ENCODE peak calls at places on chromosomes 7 and 10, in eight cellular contexts. Z is fibroblast of lung, J is Panc1, S is H1, A is HCT116, K is OCI-LY7, U is body of pancreas, V is stomach. W is an unnamed sample. For H3K9me3 and H3K4me1, the result is how much of the 10 kb centered on the place peaks cover.

GRCh38 chr10:132152896-132153580 is 33.7 kb upstream of the DPYSL4 start:
- DNase-seq in Z (no peak), J (no peak), S (no peak), A (no peak), K (no peak), U (no peak), V (no peak), W (no peak)

GRCh38 chr7:55409474-55410225 is 44.5 kb downstream of the LANCL2 start:
- DNase-seq in Z (no peak), J (no peak), S (no peak), A (no peak), K (no peak), U (no peak), V (no peak), W (no peak)

GRCh38 chr7:141696386-141696785 is 5.6 kb downstream of the DENND11 start:
- DNase-seq in Z (no peak), J (no peak), S (no peak), A (no peak), K (no peak), U (no peak), V (no peak), W (no peak)

GRCh38 chr7:103132995-103133688 is 15.8 kb downstream of the NAPEPLD start:
- DNase-seq in Z (no peak), J (no peak), S (no peak), A (no peak), K (no peak), U (no peak), V (no peak), W (no peak)

GRCh38 chr10:110560012-110560411 is 7.5 kb upstream of the SMC3 start:
- DNase-seq in Z (no peak), J (no peak), S (no peak), A (no peak), K (no peak), U (no peak), V (no peak), W (no peak)

GRCh38 chr7:69780377-69780776 is 182.1 kb downstream of the AUTS2 start:
- DNase-seq in Z (peak), J (no peak), S (no peak), A (no peak), K (no peak), U (no peak), V (no peak), W (peak)

GRCh38 chr10:132421377-132422168 is 24.6 kb downstream of the PWWP2B start:
- DNase-seq in Z (peak), J (no peak), S (no peak), A (no peak), K (peak), U (peak), V (peak), W (peak)

GRCh38 chr10:124222298-124223000 is 129.1 kb upstream of the CHST15 start:
- DNase-seq in Z (no peak), J (no peak), S (no peak), A (no peak), K (peak), U (no peak), V (no peak), W (peak)

GRCh38 chr10:102172288-102172687 is 20.1 kb downstream of the NOLC1 start:
- DNase-seq in Z (no peak), J (no peak), S (no peak), A (no peak), K (no peak), U (no peak), V (no peak), W (no peak)

GRCh38 chr7:94996331-94996730 is 88.9 kb downstream of the PPP1R9A start:
- DNase-seq in Z (peak), J (no peak), S (no peak), A (no peak), K (no peak), U (no peak), V (no peak), W (no peak)

GRCh38 chr7:138324905-138325304 is 135.2 kb upstream of the TRIM24 start:
- DNase-seq in Z (no peak), J (no peak), S (no peak), A (no peak), K (no peak), U (no peak), V (no peak), W (no peak)

GRCh38 chr7:20798081-20798693 is 11.5 kb upstream of the SP8 start:
- DNase-seq in Z (peak), J (no peak), S (peak), A (peak), K (no peak), U (peak), V (peak), W (peak)

GRCh38 chr10:11177926-11178453 is 160.3 kb downstream of the CELF2 start:
- DNase-seq in Z (peak), J (no peak), S (no peak), A (no peak), K (no peak), U (no peak), V (no peak), W (no peak)

GRCh38 chr10:80529604-80530003 is 8.1 kb upstream of the SH2D4B start:
- DNase-seq in Z (no peak), J (no peak), S (no peak), A (no peak), K (no peak), U (peak), V (no peak), W (no peak)

GRCh38 chr10:100656479-100656878 is 88.9 kb upstream of the PAX2 start:
- DNase-seq in Z (no peak), J (no peak), S (peak), A (no peak), K (no peak), U (peak), V (no peak), W (peak)

GRCh38 chr10:122307669-122308486 is 36.8 kb downstream of the BTBD16 start:
- DNase-seq in Z (peak), J (peak), S (no peak), A (peak), K (peak), U (peak), V (no peak), W (peak)

GRCh38 chr10:34581871-34582532 is 233.1 kb downstream of the PARD3 start:
- DNase-seq in Z (peak), J (no peak), S (no peak), A (no peak), K (no peak), U (no peak), V (no peak), W (peak)

GRCh38 chr7:131899271-131900030 is 343.0 kb upstream of the PODXL start:
- DNase-seq in Z (peak), J (no peak), S (no peak), A (no peak), K (no peak), U (no peak), V (no peak), W (no peak)

GRCh38 chr10:99711129-99711719 is 20.7 kb downstream of the COX15 start:
- DNase-seq in Z (peak), J (peak), S (no peak), A (peak), K (peak), U (peak), V (peak), W (peak)

GRCh38 chr7:36880108-36880507 is 155.8 kb upstream of the AOAH start:
- DNase-seq in Z (no peak), J (no peak), S (no peak), A (no peak), K (no peak), U (no peak), V (no peak), W (no peak)

GRCh38 chr7:33379891-33380525 is 250.6 kb downstream of the BBS9 start:
- DNase-seq in Z (no peak), J (no peak), S (no peak), A (no peak), K (no peak), U (no peak), V (no peak), W (no peak)

GRCh38 chr10:33655165-33655815 is 320.8 kb upstream of the NRP1 start:
- DNase-seq in Z (peak), J (no peak), S (no peak), A (no peak), K (no peak), U (no peak), V (no peak), W (peak)

GRCh38 chr10:68628576-68629127 is 68.5 kb downstream of the TET1 start:
- DNase-seq in Z (peak), J (no peak), S (no peak), A (no peak), K (peak), U (no peak), V (no peak), W (peak)

GRCh38 chr10:91883549-91884542 is 25.4 kb downstream of the FGFBP3 start:
- DNase-seq in Z (peak), J (no peak), S (no peak), A (no peak), K (no peak), U (peak), V (peak), W (peak)

GRCh38 chr7:55069271-55069792 is 50.5 kb downstream of the EGFR start:
- DNase-seq in Z (no peak), J (no peak), S (no peak), A (no peak), K (no peak), U (no peak), V (no peak), W (no peak)

GRCh38 chr10:86327954-86328705 is 38.5 kb downstream of the GRID1 start:
- DNase-seq in Z (no peak), J (no peak), S (no peak), A (no peak), K (no peak), U (no peak), V (no peak), W (no peak)

GRCh38 chr7:103540986-103541385 is 95.0 kb upstream of the SLC26A5 start:
- DNase-seq in Z (peak), J (no peak), S (no peak), A (no peak), K (no peak), U (peak), V (peak), W (no peak)

GRCh38 chr10:63156236-63156635 is 23.1 kb downstream of the NRBF2 start:
- DNase-seq in Z (no peak), J (no peak), S (no peak), A (no peak), K (no peak), U (no peak), V (no peak), W (no peak)

GRCh38 chr10:104638861-104639594 is 2.1 kb upstream of the SORCS3 start:
- DNase-seq in Z (no peak), J (no peak), S (peak), A (no peak), K (no peak), U (no peak), V (no peak), W (no peak)

GRCh38 chr10:126250527-126251310 is 137.6 kb downstream of the ADAM12 start:
- DNase-seq in Z (no peak), J (no peak), S (no peak), A (no peak), K (no peak), U (no peak), V (no peak), W (peak)

GRCh38 chr10:109386921-109387320 is 536.4 kb downstream of the XPNPEP1 start:
- DNase-seq in Z (peak), J (no peak), S (no peak), A (no peak), K (no peak), U (no peak), V (no peak), W (no peak)

GRCh38 chr7:3272691-3273141 is 28.3 kb upstream of the SDK1 start:
- DNase-seq in Z (peak), J (peak), S (no peak), A (peak), K (no peak), U (peak), V (no peak), W (peak)

GRCh38 chr7:155762639-155763038 is 49.6 kb downstream of the SHH start:
- DNase-seq in Z (no peak), J (no peak), S (no peak), A (no peak), K (no peak), U (no peak), V (no peak), W (no peak)

GRCh38 chr7:155764432-155764798 is 47.8 kb downstream of the SHH start:
- DNase-seq in Z (no peak), J (no peak), S (no peak), A (no peak), K (no peak), U (no peak), V (no peak), W (no peak)

GRCh38 chr7:155765458-155765857 is 46.8 kb downstream of the SHH start:
- DNase-seq in Z (no peak), J (no peak), S (no peak), A (no peak), K (no peak), U (no peak), V (no peak), W (no peak)

GRCh38 chr7:155763122-155763521 is 49.1 kb downstream of the SHH start:
- DNase-seq in Z (no peak), J (no peak), S (no peak), A (no peak), K (no peak), U (no peak), V (no peak), W (no peak)

DNA sequence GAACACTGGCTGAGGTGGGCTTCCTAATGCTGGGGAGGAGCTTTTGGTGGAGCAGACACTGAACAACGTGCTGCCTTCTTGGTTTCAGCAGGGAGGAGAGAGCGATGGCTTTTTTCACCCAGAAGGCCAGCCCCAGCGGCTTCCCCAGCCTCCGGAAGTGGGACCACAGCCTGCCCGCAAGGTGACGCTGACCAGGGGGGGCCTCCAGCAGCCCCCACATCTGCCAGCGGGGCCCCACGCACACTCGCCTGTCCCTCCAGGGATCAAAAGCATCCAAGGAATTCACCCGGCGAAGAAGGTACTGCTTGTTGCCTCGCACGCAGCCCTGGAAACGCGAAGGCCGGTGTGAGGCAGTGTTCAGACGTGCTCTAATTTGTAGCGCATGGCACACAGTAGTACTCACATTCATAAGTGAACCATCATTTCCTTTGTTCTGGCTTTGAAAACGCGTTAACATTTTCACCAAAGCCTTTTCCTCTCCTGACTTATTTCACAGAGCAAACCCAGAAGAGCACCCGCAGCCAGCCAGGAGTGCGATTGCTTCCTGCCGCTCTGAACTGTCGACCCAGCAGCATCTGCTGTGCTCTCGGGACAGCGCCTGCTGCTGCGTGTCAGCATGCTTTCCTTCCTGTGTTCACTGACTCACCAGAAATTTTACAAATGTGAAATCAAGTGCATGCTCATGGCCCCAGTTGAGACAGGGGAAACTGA is 48.4 kb downstream of the SHH start:
- DNase-seq in Z (peak), J (no peak), S (no peak), A (no peak), K (no peak), U (peak), V (no peak), W (peak)
- H3K4me3 ChIP-seq in Z (no peak), J (no peak), S (no peak), A (no peak), K (no peak), U (no peak), V (no peak), W (no peak)

GRCh38 chr7:105055084-105055483 is 41.1 kb downstream of the KMT2E start:
- DNase-seq in Z (no peak), J (no peak), S (no peak), A (no peak), K (no peak), U (no peak), V (no peak), W (no peak)
- H3K9me3 ChIP-seq in Z (under half), J (under half), S (under half), A (under half), K (under half), U (under half), V (under half), W (under half)

DNA sequence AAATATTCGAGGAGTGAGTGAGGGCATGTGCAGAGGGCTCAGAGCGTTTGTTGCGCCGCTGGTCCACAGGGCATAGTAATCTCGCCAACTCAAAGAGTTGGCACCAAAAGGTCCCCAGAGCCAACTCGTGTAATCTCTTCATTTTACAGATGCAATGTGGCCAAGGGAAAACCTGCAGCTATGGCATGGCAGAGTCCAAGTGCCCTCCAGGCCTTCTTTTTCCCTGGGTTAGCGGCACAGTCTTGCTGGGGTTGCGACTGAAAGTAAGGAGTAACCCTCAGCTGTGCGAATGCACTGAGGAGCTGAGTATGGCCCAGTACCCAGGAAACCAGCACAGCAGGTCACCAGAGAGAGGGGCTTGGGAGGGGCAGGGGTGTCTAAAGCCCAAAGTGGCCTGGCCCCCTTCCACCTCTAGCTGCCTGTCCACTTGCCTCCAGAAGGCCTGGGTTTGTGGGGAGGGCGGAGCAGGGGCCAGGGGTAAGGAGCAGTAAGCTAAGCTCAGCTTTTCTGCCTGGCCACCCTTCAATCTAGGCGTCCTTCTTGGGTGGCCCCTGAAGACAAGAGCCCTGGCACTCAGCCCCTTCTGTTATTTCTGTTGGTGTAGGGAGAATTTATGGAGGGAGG is 3.3 kb upstream of the GAD2 start:
- DNase-seq in Z (no peak), J (no peak), S (peak), A (no peak), K (no peak), U (no peak), V (no peak), W (no peak)
- H3K4me1 ChIP-seq in Z (under half), J (under half), S (under half), A (under half), K (under half), U (under half), V (under half), W (under half)

GRCh38 chr7:27198871-27199801 is 755 bp downstream of the HOXA13 start:
- DNase-seq in Z (no peak), J (no peak), S (peak), A (no peak), K (peak), U (no peak), V (no peak), W (no peak)
- H3K4me3 ChIP-seq in Z (no peak), J (no peak), S (no peak), A (peak), K (peak), U (no peak), V (peak), W (peak)

GRCh38 chr7:90403174-90404113 is at the start of gene CLDN12:
- DNase-seq in Z (peak), J (peak), S (peak), A (peak), K (peak), U (peak), V (peak), W (peak)
- H3K9me3 ChIP-seq in Z (under half), J (under half), S (under half), A (under half), K (under half), U (under half), V (under half), W (under half)

W was measured in adipocyte.